ENCODE peak calls at places on chromosome 21, in four cellular contexts. A is upper lobe of left lung, L is foreskin fibroblast, H is IMR-90. U is an unnamed sample.

GRCh38 chr21:34952701-34953100 is 96.4 kb downstream of the RUNX1 start:
- DNase-seq in A (no peak), L (no peak), H (no peak), U (no peak)

GRCh38 chr21:36260802-36261201 is 59.2 kb upstream of the MORC3 start:
- DNase-seq in A (no peak), L (no peak), H (no peak), U (no peak)

GRCh38 chr21:35713914-35714313 is 346.4 kb downstream of the SETD4 start:
- DNase-seq in A (no peak), L (no peak), H (no peak), U (no peak)

GRCh38 chr21:36627242-36627641 is 71.7 kb upstream of the SIM2 start:
- DNase-seq in A (no peak), L (no peak), H (peak), U (no peak)

GRCh38 chr21:32353002-32353711 is 39.7 kb downstream of the URB1 start:
- DNase-seq in A (no peak), L (no peak), H (no peak), U (no peak)

GRCh38 chr21:43609501-43610340 is 49.6 kb downstream of the HSF2BP start:
- DNase-seq in A (no peak), L (peak), H (peak), U (no peak)

GRCh38 chr21:16169102-16169511 is 439.3 kb downstream of the USP25 start:
- DNase-seq in A (no peak), L (peak), H (peak), U (no peak)

GRCh38 chr21:31201548-31201947 is 142.5 kb downstream of the TIAM1 start:
- DNase-seq in A (no peak), L (peak), H (peak), U (no peak)

GRCh38 chr21:23861908-23862504 is 1745.3 kb downstream of the MRPL39 start:
- DNase-seq in A (no peak), L (no peak), H (no peak), U (no peak)

GRCh38 chr21:36543924-36544323 is 64.0 kb upstream of the CLDN14 start:
- DNase-seq in A (no peak), L (no peak), H (no peak), U (no peak)

GRCh38 chr21:31801551-31802234 is 69.8 kb upstream of the SCAF4 start:
- DNase-seq in A (peak), L (no peak), H (no peak), U (no peak)

GRCh38 chr21:16162953-16163352 is 433.2 kb downstream of the USP25 start:
- DNase-seq in A (no peak), L (no peak), H (no peak), U (no peak)

GRCh38 chr21:16084776-16085364 is 355.1 kb downstream of the USP25 start:
- DNase-seq in A (no peak), L (peak), H (peak), U (peak)

GRCh38 chr21:35043549-35043948 is 5.6 kb downstream of the RUNX1 start:
- DNase-seq in A (no peak), L (no peak), H (no peak), U (no peak)

GRCh38 chr21:29987762-29988161 is 48.0 kb upstream of the GRIK1 start:
- DNase-seq in A (no peak), L (no peak), H (no peak), U (no peak)
- H3K4me3 ChIP-seq in A (no peak), L (no peak), H (no peak), U (no peak)

GRCh38 chr21:42235593-42235992 is 16.7 kb downstream of the ABCG1 start:
- DNase-seq in A (no peak), L (no peak), H (no peak), U (no peak)
- H3K4me3 ChIP-seq in A (no peak), L (no peak), H (no peak), U (no peak)

GRCh38 chr21:39613029-39613934 is 542 bp downstream of the B3GALT5 start:
- DNase-seq in A (no peak), L (peak), H (no peak), U (no peak)
- H3K4me3 ChIP-seq in A (no peak), L (peak), H (no peak), U (peak)

DNA sequence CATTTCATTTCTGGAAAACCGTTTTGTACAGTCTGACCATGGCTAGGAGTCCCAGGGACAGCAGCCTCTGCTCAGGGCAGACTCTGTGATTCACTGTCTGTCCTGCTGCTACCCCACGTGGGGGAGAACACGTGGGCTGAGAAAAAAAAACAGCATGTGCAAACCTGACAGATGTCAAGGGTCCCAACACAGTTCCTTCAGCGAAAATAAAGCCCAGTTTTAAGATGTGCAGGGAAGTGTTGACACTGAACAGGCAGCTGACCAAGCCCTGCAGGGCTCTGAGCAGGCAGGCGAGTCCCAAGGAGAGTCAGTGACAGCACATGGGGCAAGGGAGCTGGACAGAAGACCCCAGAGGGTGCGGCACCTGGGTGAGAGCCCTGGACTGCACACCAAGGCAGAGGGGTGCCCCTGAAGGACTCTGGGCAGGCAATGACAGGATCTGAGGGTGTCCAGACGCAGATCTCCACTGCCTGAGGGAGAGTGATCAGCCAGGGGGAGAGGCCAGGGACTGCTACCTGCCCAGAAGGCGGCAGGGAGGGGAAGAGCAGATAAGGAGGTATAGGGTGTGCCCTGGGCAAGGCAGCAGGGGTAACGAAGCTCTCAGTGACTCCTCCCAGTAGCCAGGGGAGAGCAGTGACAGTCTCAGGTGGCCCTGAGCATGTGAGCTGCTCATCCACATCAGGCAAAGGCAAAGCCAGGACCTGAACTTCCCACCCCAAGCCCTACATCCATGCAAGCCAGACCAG is 5.1 kb upstream of the SPATC1L start:
- DNase-seq in A (no peak), L (peak), H (peak), U (peak)
- H3K4me3 ChIP-seq in A (no peak), L (no peak), H (no peak), U (no peak)

GRCh38 chr21:45457832-45458172 is 52.8 kb downstream of the COL18A1 start:
- DNase-seq in A (no peak), L (no peak), H (no peak), U (no peak)
- H3K4me3 ChIP-seq in A (no peak), L (no peak), H (no peak), U (no peak)

DNA sequence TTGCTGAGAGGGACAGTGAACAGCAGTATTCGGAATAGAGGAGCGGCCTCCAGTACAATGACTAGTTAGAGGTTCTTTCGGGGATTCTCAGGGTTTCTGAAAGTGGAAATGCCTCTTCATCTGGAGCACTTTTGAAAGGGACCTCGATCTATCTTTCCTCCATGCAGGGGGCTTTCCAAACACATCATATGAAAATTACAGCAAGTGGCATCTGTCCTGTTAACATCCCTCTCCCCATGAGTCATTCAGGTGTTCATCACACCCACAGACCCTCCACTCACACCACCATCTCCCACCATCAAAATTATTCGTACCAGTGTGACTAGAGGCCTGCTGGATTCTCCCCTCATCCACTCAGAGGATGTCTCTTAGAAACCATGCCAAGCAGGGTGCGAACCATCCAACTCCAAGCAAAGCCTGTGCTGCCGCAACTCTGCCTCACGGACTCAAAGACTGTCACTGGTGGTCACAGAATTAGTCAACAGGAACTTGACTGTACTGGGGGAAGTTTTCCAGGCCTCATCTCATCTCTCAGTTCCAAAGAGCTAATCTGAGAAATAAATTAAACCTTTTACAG is 211.1 kb downstream of the MRPL39 start:
- DNase-seq in A (no peak), L (no peak), H (no peak), U (no peak)
- H3K4me3 ChIP-seq in A (no peak), L (no peak), H (no peak), U (no peak)

DNA sequence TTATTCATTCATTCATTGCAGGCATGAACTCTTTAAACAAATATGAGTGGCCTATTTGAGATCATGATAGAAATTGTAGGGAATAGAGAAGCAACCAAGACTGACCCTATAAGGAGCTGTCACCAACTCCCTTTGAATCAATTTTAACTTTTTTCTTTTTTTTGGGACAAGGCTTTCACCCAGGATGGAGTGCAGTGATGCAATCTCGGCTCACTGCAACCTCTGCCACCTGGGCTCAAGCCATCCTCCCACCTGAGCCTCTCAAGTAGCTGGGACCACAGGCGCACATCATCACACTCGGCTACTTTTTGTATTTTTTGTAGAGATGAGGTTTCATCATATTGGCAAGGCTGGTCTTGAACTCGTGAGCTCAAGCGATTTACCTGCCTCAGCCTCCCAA is 17.1 kb upstream of the ATP5PO start:
- DNase-seq in A (no peak), L (no peak), H (no peak), U (no peak)
- H3K4me3 ChIP-seq in A (no peak), L (no peak), H (no peak), U (no peak)

GRCh38 chr21:21158376-21158918 is 160.2 kb downstream of the NCAM2 start:
- DNase-seq in A (no peak), L (no peak), H (no peak), U (no peak)
- H3K4me3 ChIP-seq in A (no peak), L (no peak), H (no peak), U (no peak)

GRCh38 chr21:46287541-46287940 is 1.4 kb downstream of the YBEY start:
- DNase-seq in A (no peak), L (no peak), H (no peak), U (no peak)
- H3K4me3 ChIP-seq in A (no peak), L (peak), H (no peak), U (peak)